ENCODE peak calls at places on chromosomes 5 and 9, in five cellular contexts. G is esophagus squamous epithelium; I is upper lobe of right lung; K is endodermal cell; A is CD8-positive, alpha-beta T cell. S is an unnamed sample.

GRCh38 chr9:132622144-132622543 is 39.7 kb downstream of the BARHL1 start:
- DNase-seq in G (no peak), I (no peak), K (no peak), A (no peak), S (no peak)

GRCh38 chr5:65760504-65761275 is 38.7 kb downstream of the NLN start:
- DNase-seq in G (no peak), I (no peak), K (no peak), A (peak), S (no peak)

GRCh38 chr5:116135344-116135743 is 50.5 kb downstream of the COMMD10 start:
- DNase-seq in G (no peak), I (no peak), K (no peak), A (no peak), S (no peak)

GRCh38 chr9:127848756-127849504 is 5.5 kb downstream of the ENG start:
- DNase-seq in G (no peak), I (no peak), K (no peak), A (no peak), S (no peak)

GRCh38 chr9:89523948-89524347 is 26.0 kb upstream of the SEMA4D start:
- DNase-seq in G (no peak), I (no peak), K (no peak), A (no peak), S (no peak)

GRCh38 chr5:96852769-96853168 is 23.5 kb upstream of the ERAP2 start:
- DNase-seq in G (no peak), I (no peak), K (no peak), A (no peak), S (no peak)

GRCh38 chr9:137387891-137388560 is 34.9 kb downstream of the EXD3 start:
- DNase-seq in G (no peak), I (no peak), K (no peak), A (no peak), S (no peak)

GRCh38 chr5:95172659-95173058 is 112.2 kb downstream of the MCTP1 start:
- DNase-seq in G (no peak), I (no peak), K (no peak), A (no peak), S (no peak)

GRCh38 chr9:28051559-28051958 is 478.3 kb upstream of the C9orf72 start:
- DNase-seq in G (no peak), I (no peak), K (no peak), A (no peak), S (no peak)

GRCh38 chr9:122125891-122126331 is 32.8 kb upstream of the TTLL11 start:
- DNase-seq in G (no peak), I (no peak), K (peak), A (no peak), S (no peak)

GRCh38 chr5:6899215-6899614 is 186.0 kb downstream of the TENT4A start:
- DNase-seq in G (no peak), I (no peak), K (no peak), A (no peak), S (no peak)

GRCh38 chr5:54291498-54291897 is 18.9 kb downstream of the ARL15 start:
- DNase-seq in G (no peak), I (no peak), K (no peak), A (no peak), S (no peak)

GRCh38 chr5:16992006-16992405 is 55.9 kb upstream of the MYO10 start:
- DNase-seq in G (no peak), I (no peak), K (no peak), A (no peak), S (no peak)

GRCh38 chr5:55104966-55105701 is 2.7 kb downstream of the GZMA start:
- DNase-seq in G (no peak), I (no peak), K (no peak), A (no peak), S (no peak)

GRCh38 chr9:95091574-95091970 is 225.9 kb downstream of the FANCC start:
- DNase-seq in G (no peak), I (no peak), K (no peak), A (no peak), S (no peak)

GRCh38 chr5:27241564-27242257 is 203.3 kb upstream of the CDH9 start:
- DNase-seq in G (no peak), I (no peak), K (no peak), A (no peak), S (no peak)

GRCh38 chr5:149227168-149227826 is 44.4 kb upstream of the AFAP1L1 start:
- DNase-seq in G (no peak), I (no peak), K (no peak), A (no peak), S (no peak)

GRCh38 chr9:76725885-76726284 is 38.4 kb upstream of the PCA3 start:
- DNase-seq in G (no peak), I (no peak), K (no peak), A (no peak), S (no peak)

GRCh38 chr5:53360811-53361210 is 119.6 kb upstream of the FST start:
- DNase-seq in G (no peak), I (no peak), K (no peak), A (no peak), S (no peak)

GRCh38 chr9:21709464-21710058 is 92.9 kb upstream of the MTAP start:
- DNase-seq in G (no peak), I (no peak), K (peak), A (peak), S (no peak)

GRCh38 chr9:34338664-34339063 is 9.3 kb downstream of the NUDT2 start:
- DNase-seq in G (no peak), I (no peak), K (no peak), A (no peak), S (no peak)

GRCh38 chr5:155353231-155353630 is 339.7 kb downstream of the KIF4B start:
- DNase-seq in G (no peak), I (no peak), K (no peak), A (no peak), S (no peak)

GRCh38 chr5:133309981-133310630 is 258.3 kb downstream of the HSPA4 start:
- DNase-seq in G (no peak), I (no peak), K (no peak), A (no peak), S (no peak)

GRCh38 chr5:87541668-87542067 is 128.9 kb upstream of the CCNH start:
- DNase-seq in G (no peak), I (no peak), K (no peak), A (no peak), S (no peak)

GRCh38 chr9:71664566-71664965 is 103.7 kb downstream of the CEMIP2 start:
- DNase-seq in G (no peak), I (no peak), K (no peak), A (no peak), S (no peak)

DNA sequence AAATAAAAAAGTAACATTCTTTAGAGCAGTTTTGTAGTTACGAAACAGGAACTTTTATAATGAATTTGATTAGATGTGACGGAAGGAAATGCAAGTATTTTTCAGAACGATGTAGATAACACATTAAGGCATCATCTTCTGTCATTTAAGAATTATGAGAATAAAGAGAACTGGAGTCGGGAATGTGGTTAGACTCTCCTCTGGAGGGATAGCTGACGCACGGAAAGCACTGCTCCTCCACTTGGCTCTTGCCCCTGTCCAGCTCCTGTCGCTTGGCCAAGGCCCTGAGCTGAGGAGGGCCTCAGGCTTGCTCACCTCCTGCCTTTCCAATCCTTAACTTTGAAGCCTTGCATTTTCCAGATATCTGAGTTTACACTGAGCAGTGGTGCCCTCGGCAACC is 60.5 kb downstream of the MAP1B start:
- DNase-seq in G (no peak), I (no peak), K (no peak), A (no peak), S (no peak)
- H3K4me3 ChIP-seq in G (no peak), I (no peak), K (no peak), A (no peak), S (peak)

DNA sequence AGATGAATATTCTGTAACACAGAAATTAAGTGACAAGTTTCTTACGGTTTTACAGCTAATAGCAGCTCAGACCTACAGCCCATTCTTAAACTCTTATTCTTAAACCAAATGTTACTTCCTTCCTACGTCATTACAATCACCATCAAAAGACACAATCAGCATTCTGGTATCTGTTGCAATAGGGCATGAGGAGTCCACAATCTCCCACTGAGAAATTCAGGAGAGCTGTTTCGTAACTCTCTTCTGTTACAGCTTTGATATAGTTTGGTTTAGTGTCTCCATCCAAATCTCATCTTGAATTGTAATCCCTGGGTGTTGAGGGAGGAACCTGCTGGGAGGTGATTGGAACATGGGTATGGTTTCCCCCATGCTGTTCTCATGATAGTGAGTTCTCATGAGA is 163.4 kb downstream of the GAS1 start:
- DNase-seq in G (no peak), I (no peak), K (no peak), A (no peak), S (no peak)
- H3K27ac ChIP-seq in G (no peak), I (no peak), K (no peak), A (no peak), S (no peak)

GRCh38 chr9:134664446-134664845 is 22.8 kb downstream of the COL5A1 start:
- DNase-seq in G (no peak), I (no peak), K (no peak), A (no peak), S (no peak)

GRCh38 chr9:134663084-134663483 is 21.5 kb downstream of the COL5A1 start:
- DNase-seq in G (no peak), I (peak), K (no peak), A (no peak), S (no peak)

GRCh38 chr9:134662143-134662876 is 20.7 kb downstream of the COL5A1 start:
- DNase-seq in G (no peak), I (peak), K (no peak), A (no peak), S (peak)

GRCh38 chr9:134661791-134662142 is 20.2 kb downstream of the COL5A1 start:
- DNase-seq in G (no peak), I (peak), K (no peak), A (no peak), S (no peak)

GRCh38 chr9:134663753-134664415 is 22.3 kb downstream of the COL5A1 start:
- DNase-seq in G (no peak), I (peak), K (no peak), A (no peak), S (no peak)
- TF ChIP-seq CTCF in G (no peak), I (no peak), K (peak), A (no peak), S (no peak)

DNA sequence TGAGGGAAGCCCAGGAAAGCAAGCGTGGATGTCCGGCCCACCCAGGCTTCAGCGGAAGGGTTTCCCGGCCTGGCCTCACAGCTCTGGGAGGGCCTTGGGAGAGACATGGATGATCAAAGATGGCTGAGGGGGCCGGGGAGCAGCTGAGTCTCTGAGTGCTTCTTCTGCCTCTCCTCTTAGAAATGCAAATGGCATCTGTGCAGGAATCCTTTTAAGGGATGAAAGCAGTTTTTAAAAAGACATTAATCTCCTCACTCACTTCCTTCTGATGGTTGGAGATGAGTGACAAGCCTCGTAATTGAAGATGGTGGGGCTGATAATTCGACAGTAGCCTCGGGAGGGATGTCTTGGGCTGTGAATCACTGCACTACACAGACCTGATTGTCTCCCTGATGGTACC is 24.3 kb upstream of the PITX1 start:
- DNase-seq in G (no peak), I (no peak), K (no peak), A (no peak), S (no peak)
- H3K4me3 ChIP-seq in G (no peak), I (no peak), K (no peak), A (no peak), S (no peak)

GRCh38 chr9:125749287-125749935 is 2.2 kb downstream of the PBX3 start:
- DNase-seq in G (no peak), I (no peak), K (no peak), A (no peak), S (no peak)
- H3K27ac ChIP-seq in G (peak), I (peak), K (no peak), A (no peak), S (peak)

DNA sequence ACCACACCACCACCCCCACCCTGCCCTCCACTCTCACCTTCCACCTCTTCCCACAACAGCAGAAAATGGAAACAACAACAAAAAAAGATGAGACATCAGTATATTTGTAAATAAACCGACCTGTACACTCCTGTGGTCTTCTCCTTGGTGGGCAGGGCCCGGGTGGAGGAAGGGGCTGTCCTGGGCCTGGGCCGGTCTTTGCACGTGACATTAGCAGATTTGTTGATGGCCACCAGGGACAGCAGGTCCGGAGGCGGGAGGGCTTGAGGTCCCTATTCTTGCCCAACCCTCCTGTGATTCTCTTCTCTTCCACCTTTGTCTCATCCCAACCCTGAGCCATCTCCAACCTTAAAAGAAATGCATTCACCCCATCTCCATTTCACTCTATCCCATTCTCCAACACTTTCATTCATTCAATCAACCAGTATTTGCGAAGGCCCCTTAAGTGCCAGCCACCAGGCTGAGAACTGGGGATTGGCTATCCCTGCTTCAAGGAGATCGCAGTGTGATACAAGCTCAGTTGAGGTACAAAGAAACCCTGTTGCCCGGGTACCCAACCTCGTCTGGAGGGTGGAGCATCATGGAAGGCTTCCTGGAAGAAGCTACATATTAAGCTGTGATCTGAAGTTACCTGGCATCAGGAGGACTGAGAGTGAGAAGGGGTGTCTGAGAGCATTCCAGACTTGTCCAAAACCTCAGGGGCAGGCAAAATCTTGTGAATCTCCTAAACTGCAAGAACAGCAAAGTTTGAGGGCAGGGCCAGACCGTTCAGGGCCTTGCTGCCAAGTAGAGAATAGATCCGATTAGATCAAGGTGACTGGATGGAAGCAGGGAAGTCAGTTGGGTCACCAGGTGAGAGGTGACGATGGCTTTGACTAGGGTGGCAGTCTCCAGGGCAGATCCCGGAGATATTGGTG is 87.4 kb downstream of the LMX1B start:
- DNase-seq in G (no peak), I (peak), K (peak), A (no peak), S (peak)
- TF ChIP-seq CTCF in G (no peak), I (no peak), K (peak), A (no peak), S (no peak)

S was measured in coronary artery.